ENCODE peak calls at places on chromosomes 12 and 14, in five cellular contexts. W is HL-60, H is AG04449, Q is astrocyte of the spinal cord, R is coronary artery. U is an unnamed sample.
A peak's percentile ranks its signal among the peaks of the same experiment; 100 is the strongest.

GRCh38 chr14:105902131-105902898 is 375.9 kb downstream of the TMEM121 start:
- DNase-seq in H (no peak), R (no peak), W (no peak), Q (no peak), U (no peak)

GRCh38 chr14:31898835-31899528 is 178.1 kb upstream of the ARHGAP5 start:
- DNase-seq in R (no peak), W (no peak), H (no peak), Q (no peak), U (no peak)

GRCh38 chr14:96103560-96104460 is 64.6 kb downstream of the C14orf132 start:
- DNase-seq in R (no peak), W (no peak), Q (no peak), H (no peak), U (no peak)

GRCh38 chr12:41250748-41251147 is 62.6 kb downstream of the PDZRN4 start:
- DNase-seq in R (no peak), Q (peak; percentile 29), H (no peak), W (no peak), U (no peak)

GRCh38 chr12:55830601-55831406 is 1.4 kb upstream of the DNAJC14 start:
- DNase-seq in W (peak; percentile 36), Q (peak; percentile 77), R (peak; percentile 87), H (no peak), U (no peak)

GRCh38 chr12:51678086-51678724 is 87.2 kb downstream of the SCN8A start:
- DNase-seq in H (no peak), Q (peak; percentile 54), W (peak; percentile 3), R (no peak), U (no peak)

GRCh38 chr14:28870033-28870564 is 103.5 kb downstream of the FOXG1 start:
- DNase-seq in W (no peak), R (no peak), H (no peak), Q (no peak), U (no peak)

GRCh38 chr14:28494196-28494595 is 272.4 kb upstream of the FOXG1 start:
- DNase-seq in H (no peak), W (no peak), Q (no peak), R (no peak), U (no peak)

GRCh38 chr12:9033244-9033887 is 44.0 kb downstream of the KLRG1 start:
- DNase-seq in Q (no peak), H (no peak), R (no peak), W (no peak), U (no peak)

GRCh38 chr12:119181202-119181601 is 2.5 kb downstream of the HSPB8 start:
- DNase-seq in W (no peak), Q (no peak), R (no peak), H (no peak), U (no peak)

GRCh38 chr12:119178544-119179334 is at the start of gene HSPB8:
- DNase-seq in W (no peak), H (peak; percentile 50), R (peak; percentile 99), Q (peak; percentile 79), U (no peak)

GRCh38 chr12:119179335-119180021 is 747 bp downstream of the HSPB8 start:
- DNase-seq in H (no peak), W (no peak), R (no peak), Q (peak; percentile 37), U (no peak)

GRCh38 chr12:119181944-119182343 is 3.2 kb downstream of the HSPB8 start:
- DNase-seq in Q (no peak), H (no peak), W (no peak), R (no peak), U (no peak)

GRCh38 chr12:119180380-119181040 is 1.8 kb downstream of the HSPB8 start:
- DNase-seq in H (no peak), W (no peak), Q (peak; percentile 43), R (no peak), U (no peak)
- H3K4me3 ChIP-seq in H (peak overlapping the region; percentile 53), W (no peak overlapping the region), Q (peak overlapping the region; percentile 43), R (peak overlapping the region; percentile 80), U (no peak overlapping the region)

GRCh38 chr12:109270494-109270893 is 38.6 kb downstream of the FOXN4 start:
- DNase-seq in R (no peak), Q (no peak), W (no peak), H (no peak), U (no peak)

GRCh38 chr12:109268896-109269295 is 40.2 kb downstream of the FOXN4 start:
- DNase-seq in W (no peak), H (no peak), Q (no peak), R (no peak), U (no peak)

GRCh38 chr12:109273354-109273753 is 35.7 kb downstream of the FOXN4 start:
- DNase-seq in Q (no peak), W (no peak), R (no peak), H (no peak), U (no peak)

GRCh38 chr12:109269428-109269827 is 39.7 kb downstream of the FOXN4 start:
- DNase-seq in Q (no peak), H (no peak), W (no peak), R (no peak), U (no peak)

DNA sequence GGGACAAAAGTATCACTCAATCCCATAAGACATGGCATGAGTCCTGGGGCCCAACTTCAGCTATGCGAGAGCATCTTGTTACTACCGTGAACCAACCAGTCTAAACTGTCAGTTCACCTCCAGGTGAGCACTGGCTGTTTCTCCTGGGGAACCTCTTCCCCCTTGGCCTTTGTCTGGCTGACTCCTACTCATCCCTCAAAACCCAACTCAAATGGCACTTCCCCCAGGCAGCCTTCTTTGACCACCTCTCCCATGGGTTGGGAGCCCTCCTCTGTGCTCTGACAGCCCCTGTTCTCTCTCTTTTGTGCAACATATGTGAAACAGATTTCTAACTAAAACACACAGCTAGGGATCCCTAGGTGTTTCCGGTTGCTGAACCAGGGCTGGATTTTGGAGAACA is 37.7 kb downstream of the FOXN4 start:
- DNase-seq in R (no peak), W (no peak), Q (no peak), H (no peak), U (no peak)
- TF ChIP-seq CTCF in R (no peak), W (no peak), Q (no peak), H (no peak), U (no peak)

DNA sequence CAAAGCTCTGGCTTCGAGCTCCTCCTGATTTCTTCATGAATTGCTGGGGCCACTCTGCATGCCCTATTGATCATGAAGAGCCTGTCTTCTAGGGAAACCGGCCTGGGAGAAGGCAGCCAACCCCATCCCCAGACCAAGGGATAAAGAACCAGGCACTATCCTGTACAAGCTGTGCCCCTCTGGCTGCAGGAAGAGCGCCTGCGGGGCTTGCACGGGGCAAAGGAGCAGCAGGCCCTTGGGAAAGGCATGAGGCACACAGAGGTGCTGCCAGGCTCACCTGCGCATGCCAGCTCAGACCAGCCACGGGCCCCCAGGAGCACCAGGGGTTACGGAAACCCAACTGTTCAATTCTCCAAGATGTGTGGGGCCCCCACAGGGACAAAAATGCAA is 2.1 kb downstream of the ITPK1 start:
- DNase-seq in H (no peak), Q (no peak), W (no peak), R (no peak), U (no peak)
- H3K4me3 ChIP-seq in H (peak overlapping the region; percentile 29), Q (no peak overlapping the region), W (peak overlapping the region; percentile 80), R (peak overlapping the region; percentile 91), U (no peak overlapping the region)

DNA sequence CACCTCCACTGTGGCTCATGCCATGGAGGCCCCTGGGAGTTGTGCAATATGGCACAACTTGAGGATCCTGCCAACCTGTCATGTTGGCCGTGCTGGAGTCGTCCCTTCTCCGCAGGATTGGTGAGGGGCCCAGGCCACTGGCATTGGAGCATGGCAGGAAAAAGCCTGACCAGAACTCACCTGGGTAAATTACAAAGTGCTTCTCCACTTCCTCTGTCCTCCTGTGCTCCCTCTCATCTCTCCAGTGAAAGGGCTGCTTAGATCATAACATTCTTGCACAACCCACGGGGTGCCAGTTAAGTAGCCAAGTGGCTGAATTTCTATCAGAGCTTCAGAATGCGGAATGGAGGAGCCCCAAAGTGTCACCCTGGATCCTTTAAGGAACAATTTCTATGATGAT is 381.0 kb downstream of the DPF3 start:
- DNase-seq in H (no peak), R (no peak), Q (no peak), W (no peak), U (no peak)
- TF ChIP-seq CTCF in H (no peak), R (no peak), Q (no peak), W (no peak), U (no peak)

GRCh38 chr12:131773582-131774221 is 54.5 kb upstream of the MMP17 start:
- DNase-seq in W (no peak), R (no peak), H (no peak), Q (no peak), U (no peak)
- H3K4me3 ChIP-seq in W (no peak overlapping the region), R (no peak overlapping the region), H (no peak overlapping the region), Q (no peak overlapping the region), U (no peak overlapping the region)

DNA sequence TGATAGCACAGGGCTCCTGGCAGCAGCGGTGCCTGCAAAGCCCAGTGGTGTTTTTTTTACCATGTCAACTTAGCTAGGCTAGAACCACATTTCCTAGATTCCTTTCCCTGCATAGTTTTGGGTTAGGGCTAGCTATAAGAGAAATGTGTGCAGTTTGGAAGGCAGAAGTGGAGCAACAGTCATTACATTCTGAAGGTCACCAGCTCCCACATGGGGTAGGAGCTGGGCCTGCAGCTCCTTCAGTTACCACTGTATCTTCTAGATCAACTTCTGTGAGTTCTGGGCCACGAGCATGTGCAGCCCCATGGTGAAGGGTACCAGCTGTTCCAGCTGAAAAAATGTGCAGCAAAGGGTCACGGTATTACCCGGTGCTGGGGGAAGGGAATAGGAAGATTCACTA is 2.3 kb upstream of the SLC25A3 start:
- DNase-seq in Q (no peak), W (no peak), H (peak; percentile 45), R (no peak), U (no peak)
- TF ChIP-seq CTCF in Q (no peak), W (no peak), H (peak; percentile 19), R (no peak), U (no peak)

GRCh38 chr14:91163316-91163715 is 49.4 kb downstream of the DGLUCY start:
- DNase-seq in W (no peak), H (no peak), R (no peak), Q (no peak), U (no peak)
- H3K4me3 ChIP-seq in W (no peak overlapping the region), H (no peak overlapping the region), R (no peak overlapping the region), Q (no peak overlapping the region), U (no peak overlapping the region)

GRCh38 chr12:97134495-97134894 is 227.4 kb downstream of the NEDD1 start:
- DNase-seq in W (no peak), Q (no peak), R (no peak), H (no peak), U (no peak)
- TF ChIP-seq CTCF in W (no peak), Q (no peak), R (no peak), H (no peak), U (no peak)

DNA sequence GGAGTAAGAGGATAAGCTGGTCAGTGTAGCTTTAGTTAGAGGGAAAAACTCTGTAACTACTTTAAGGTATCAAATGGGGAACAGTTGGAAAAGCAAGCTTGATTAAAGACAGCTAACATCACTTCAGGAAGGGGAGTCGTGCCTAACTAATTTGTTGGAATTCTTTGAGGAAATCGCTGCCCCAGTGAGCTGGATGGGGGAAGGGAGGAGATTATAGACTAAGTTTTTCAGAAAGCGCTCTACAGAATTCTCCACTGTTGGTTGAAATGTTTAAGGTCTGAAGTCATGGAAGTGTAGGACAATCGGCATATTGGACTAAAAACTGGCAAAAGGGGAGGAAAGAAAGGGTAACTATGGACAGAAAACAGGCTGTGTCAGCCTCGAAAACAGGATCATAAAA is 229.9 kb upstream of the HMGA2 start:
- DNase-seq in H (no peak), Q (no peak), W (no peak), R (no peak), U (no peak)
- H3K4me3 ChIP-seq in H (no peak overlapping the region), Q (no peak overlapping the region), W (no peak overlapping the region), R (no peak overlapping the region), U (no peak overlapping the region)